ENCODE peak calls at places on chromosomes 7 and 10, in eight cellular contexts. C is IMR-90, B is body of pancreas, K is hypothalamus, Q is psoas muscle, A is PC-3, N is iris pigment epithelial cell, E is ascending aorta. U is an unnamed sample.

GRCh38 chr10:57249615-57250281 is 888.7 kb upstream of the ZWINT start:
- DNase-seq in C (no peak), B (no peak), K (no peak), Q (no peak), A (no peak), N (no peak), E (no peak), U (no peak)

GRCh38 chr7:65390588-65390987 is 16.9 kb downstream of the ZNF92 start:
- DNase-seq in C (no peak), B (no peak), K (no peak), Q (no peak), A (no peak), N (peak; percentile 31), E (no peak), U (no peak)

GRCh38 chr10:3747984-3748383 is 37.0 kb downstream of the KLF6 start:
- DNase-seq in C (no peak), B (peak; percentile 40), K (no peak), Q (no peak), A (peak; percentile 7), N (no peak), E (no peak), U (no peak)

GRCh38 chr7:2833087-2833910 is 10.8 kb downstream of the GNA12 start:
- DNase-seq in C (no peak), B (no peak), K (no peak), Q (no peak), A (no peak), N (no peak), E (no peak), U (no peak)

GRCh38 chr7:4113271-4113670 is 568.8 kb upstream of the FOXK1 start:
- DNase-seq in C (no peak), B (no peak), K (no peak), Q (no peak), A (no peak), N (no peak), E (no peak), U (no peak)

GRCh38 chr7:157690833-157691382 is 354.1 kb downstream of the DNAJB6 start:
- DNase-seq in C (no peak), B (peak; percentile 22), K (peak; percentile 79), Q (peak; percentile 55), A (peak; percentile 77), N (peak; percentile 85), E (no peak), U (no peak)

GRCh38 chr7:134084488-134085144 is 42.5 kb upstream of the LRGUK start:
- DNase-seq in C (no peak), B (no peak), K (no peak), Q (no peak), A (peak; percentile 1), N (no peak), E (no peak), U (peak; percentile 4)

GRCh38 chr10:97185326-97186058 is at the start of gene SLIT1:
- DNase-seq in C (no peak), B (no peak), K (peak; percentile 44), Q (no peak), A (no peak), N (no peak), E (no peak), U (no peak)